ENCODE peak calls at places on chromosome 22, in four cellular contexts. Q is sigmoid colon, R is SK-N-SH, N is K562. G is an unnamed sample. For H3K4me1, the result is how much of the 10 kb centered on the place peaks cover.

GRCh38 chr22:26835929-26836528 is 178.6 kb downstream of the MIAT start:
- DNase-seq in Q (no peak), R (peak), N (peak), G (no peak)

GRCh38 chr22:43236401-43237166 is 49.6 kb upstream of the TTLL12 start:
- DNase-seq in Q (no peak), R (no peak), N (no peak), G (no peak)

GRCh38 chr22:22569218-22569617 is 10.2 kb upstream of the PRAME start:
- DNase-seq in Q (no peak), R (no peak), N (no peak), G (no peak)

GRCh38 chr22:50461979-50462540 is 12.8 kb downstream of the SBF1 start:
- DNase-seq in Q (no peak), R (no peak), N (no peak), G (no peak)

GRCh38 chr22:46639843-46640242 is 19.7 kb downstream of the GRAMD4 start:
- DNase-seq in Q (no peak), R (no peak), N (no peak), G (no peak)

GRCh38 chr22:37253164-37253660 is 9.1 kb upstream of the RAC2 start:
- DNase-seq in Q (no peak), R (no peak), N (no peak), G (no peak)

GRCh38 chr22:22681221-22681739 is 36.9 kb downstream of the GGTLC2 start:
- DNase-seq in Q (no peak), R (no peak), N (peak), G (no peak)

GRCh38 chr22:29801796-29802195 is 34.6 kb downstream of the UQCR10 start:
- DNase-seq in Q (no peak), R (no peak), N (no peak), G (no peak)

GRCh38 chr22:27461470-27461869 is 340.1 kb downstream of the MN1 start:
- DNase-seq in Q (no peak), R (no peak), N (no peak), G (no peak)

GRCh38 chr22:23984430-23984829 is 4.5 kb downstream of the GSTT2 start:
- DNase-seq in Q (no peak), R (peak), N (no peak), G (no peak)

GRCh38 chr22:49349841-49350381 is 477.8 kb downstream of the BRD1 start:
- DNase-seq in Q (no peak), R (no peak), N (no peak), G (peak)

GRCh38 chr22:46792841-46793261 is 30.4 kb downstream of the TBC1D22A start:
- DNase-seq in Q (peak), R (no peak), N (no peak), G (peak)

GRCh38 chr22:29226246-29226981 is 20.7 kb downstream of the EMID1 start:
- DNase-seq in Q (peak), R (peak), N (no peak), G (no peak)

GRCh38 chr22:45462034-45462655 is 40.5 kb upstream of the FBLN1 start:
- DNase-seq in Q (no peak), R (no peak), N (no peak), G (no peak)

GRCh38 chr22:45459235-45459634 is 43.4 kb upstream of the FBLN1 start:
- DNase-seq in Q (no peak), R (no peak), N (no peak), G (no peak)

GRCh38 chr22:45458532-45458931 is 44.2 kb upstream of the FBLN1 start:
- DNase-seq in Q (no peak), R (no peak), N (no peak), G (no peak)

GRCh38 chr22:45456811-45457210 is 43.3 kb downstream of the RIBC2 start:
- DNase-seq in Q (no peak), R (no peak), N (no peak), G (no peak)

DNA sequence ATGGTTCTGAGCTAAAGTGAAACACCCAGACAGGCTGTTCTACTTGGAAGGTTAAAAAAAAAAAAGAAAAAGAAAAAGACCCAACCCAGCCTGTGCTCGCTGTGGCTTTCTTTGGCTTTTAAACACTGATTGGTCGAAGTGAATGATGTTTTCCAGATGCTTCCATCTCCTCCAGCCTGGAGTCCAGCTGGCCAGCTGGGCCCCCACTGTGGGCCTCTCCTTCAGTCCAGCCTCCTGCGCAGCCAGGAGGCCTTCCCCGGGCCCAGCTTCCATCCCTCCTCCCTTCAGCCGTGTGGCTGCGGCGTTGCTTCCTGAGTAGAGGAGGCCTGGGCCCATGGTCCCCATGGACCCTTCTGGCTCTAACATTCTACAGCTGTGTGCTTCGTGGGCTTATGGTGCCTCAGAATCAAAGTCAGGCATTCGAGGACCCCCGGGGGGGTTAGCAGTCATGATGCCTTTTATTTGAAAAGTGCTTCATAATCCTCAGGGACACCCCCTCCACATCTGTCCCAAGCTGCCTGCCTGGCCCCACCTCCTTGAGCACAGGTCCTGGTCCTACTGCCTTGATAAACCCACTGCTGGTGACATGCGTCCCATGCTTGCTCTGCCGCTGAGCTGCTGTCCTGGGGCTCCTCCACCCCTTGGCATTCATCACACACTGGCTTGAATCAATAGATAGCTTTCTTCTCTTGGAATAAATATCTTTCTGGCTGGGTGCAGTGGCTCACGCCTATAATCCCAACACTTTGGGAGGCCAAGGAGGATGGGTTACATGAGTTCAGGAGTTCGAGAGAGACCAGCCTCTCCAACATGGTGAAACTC is 42.2 kb upstream of the FBLN1 start:
- DNase-seq in Q (peak), R (peak), N (no peak), G (no peak)
- H3K4me1 ChIP-seq in Q (under half), R (under half), N (under half), G (under half)

GRCh38 chr22:38882480-38882879 is 10.5 kb upstream of the CBX6 start:
- DNase-seq in Q (no peak), R (no peak), N (no peak), G (no peak)

GRCh38 chr22:38882972-38883622 is 11.1 kb upstream of the CBX6 start:
- DNase-seq in Q (no peak), R (no peak), N (no peak), G (no peak)

GRCh38 chr22:38881997-38882396 is 10.0 kb upstream of the CBX6 start:
- DNase-seq in Q (no peak), R (no peak), N (no peak), G (no peak)

GRCh38 chr22:38879961-38880360 is 7.9 kb upstream of the CBX6 start:
- DNase-seq in Q (no peak), R (no peak), N (no peak), G (no peak)

DNA sequence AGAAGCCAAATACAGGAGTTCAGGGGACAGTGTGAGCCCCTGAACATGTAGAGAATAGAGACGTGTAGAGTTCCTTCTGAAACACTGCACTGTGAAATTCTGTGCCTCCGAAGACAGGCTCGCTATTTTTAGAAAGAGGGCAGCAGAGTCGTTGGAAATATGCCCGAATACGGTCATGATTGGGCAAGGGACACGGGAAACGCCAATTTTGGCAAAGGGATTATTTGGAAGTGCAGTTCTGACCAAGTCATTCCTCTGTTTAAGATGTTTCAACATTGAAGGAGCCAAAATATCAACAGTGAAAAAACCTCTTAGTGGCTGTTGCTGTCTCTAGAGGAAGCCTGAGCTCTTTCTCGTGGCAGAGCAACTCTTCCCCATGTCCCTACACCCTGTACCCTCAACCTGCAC is 9.5 kb upstream of the CBX6 start:
- DNase-seq in Q (peak), R (no peak), N (no peak), G (no peak)
- H3K27ac ChIP-seq in Q (peak), R (no peak), N (no peak), G (peak)

GRCh38 chr22:41446057-41446501 is 522 bp downstream of the TOB2 start:
- DNase-seq in Q (peak), R (no peak), N (no peak), G (no peak)

GRCh38 chr22:41446639-41447434 is at the start of gene TOB2:
- DNase-seq in Q (peak), R (peak), N (peak), G (peak)

GRCh38 chr22:41449321-41449720 is 2.7 kb upstream of the TOB2 start:
- DNase-seq in Q (no peak), R (no peak), N (no peak), G (no peak)

GRCh38 chr22:41447435-41448188 is 1.0 kb upstream of the TOB2 start:
- DNase-seq in Q (peak), R (peak), N (peak), G (no peak)

GRCh38 chr22:41448189-41448808 is 1.7 kb upstream of the TOB2 start:
- DNase-seq in Q (peak), R (peak), N (peak), G (peak)
- TF ChIP-seq EP300 in Q (peak), R (no peak), N (no peak), G (peak)

DNA sequence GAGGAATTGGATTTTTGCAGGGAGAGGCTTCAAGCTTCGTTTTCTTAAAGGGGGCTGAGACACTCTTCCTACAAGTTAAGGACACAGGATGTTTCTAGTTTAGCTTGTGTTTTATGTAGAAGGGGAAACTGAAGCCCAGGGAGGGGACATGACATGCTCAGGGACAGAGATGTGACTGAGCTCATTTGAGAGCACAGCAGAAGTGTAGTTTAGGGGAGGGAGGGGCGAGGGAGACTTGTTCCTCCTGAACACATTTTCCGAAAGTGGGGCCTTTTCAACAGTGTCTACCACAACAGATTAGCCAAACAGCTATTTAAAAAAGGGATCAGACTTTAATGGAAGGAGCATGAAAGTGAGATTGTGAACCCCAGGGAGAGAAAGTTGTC is 148.1 kb downstream of the FBXO7 start:
- DNase-seq in Q (no peak), R (no peak), N (no peak), G (no peak)
- H3K4me1 ChIP-seq in Q (half or more), R (under half), N (under half), G (half or more)

GRCh38 chr22:36162127-36163034 is 1.8 kb upstream of the APOL3 start:
- DNase-seq in Q (no peak), R (no peak), N (no peak), G (no peak)

GRCh38 chr22:36163497-36163896 is 2.9 kb upstream of the APOL3 start:
- DNase-seq in Q (no peak), R (no peak), N (no peak), G (no peak)

GRCh38 chr22:36164621-36165020 is 4.1 kb upstream of the APOL3 start:
- DNase-seq in Q (no peak), R (no peak), N (no peak), G (no peak)

GRCh38 chr22:36156515-36157419 is 3.8 kb downstream of the APOL3 start:
- DNase-seq in Q (peak), R (no peak), N (peak), G (peak)

GRCh38 chr22:36160499-36160942 is at the start of gene APOL3:
- DNase-seq in Q (peak), R (no peak), N (no peak), G (peak)
- H3K27ac ChIP-seq in Q (peak), R (no peak), N (no peak), G (peak)

GRCh38 chr22:41411021-41411851 is 29.5 kb downstream of the TEF start:
- DNase-seq in Q (peak), R (no peak), N (no peak), G (no peak)
- TF ChIP-seq EP300 in Q (peak), R (no peak), N (no peak), G (peak)

GRCh38 chr22:17087176-17088131 is 2.7 kb downstream of the IL17RA start:
- DNase-seq in Q (peak), R (no peak), N (no peak), G (peak)
- H3K4me1 ChIP-seq in Q (under half), R (under half), N (under half), G (under half)

DNA sequence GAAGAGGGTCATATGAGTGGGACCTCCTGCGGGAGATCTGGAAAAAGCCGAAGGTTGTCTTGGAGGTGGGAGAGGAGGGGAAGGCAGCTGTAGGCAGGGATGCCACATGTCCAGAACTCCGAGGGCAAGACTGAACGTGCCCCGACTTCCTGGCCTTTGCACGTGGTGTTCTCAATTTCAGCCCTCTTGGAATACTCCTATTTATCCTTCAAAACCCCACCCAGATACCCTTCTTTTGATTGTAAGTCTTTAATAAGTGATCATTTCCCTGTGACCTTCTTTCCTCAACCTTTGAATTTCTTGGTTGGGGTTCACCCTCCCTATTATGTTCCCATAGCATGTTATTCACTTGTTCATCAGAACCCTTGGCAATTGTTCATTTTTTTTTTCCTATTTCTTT is 95.3 kb upstream of the CRYBB3 start:
- DNase-seq in Q (no peak), R (no peak), N (no peak), G (no peak)
- H3K27ac ChIP-seq in Q (no peak), R (no peak), N (no peak), G (no peak)